ENCODE peak calls at places on chromosomes 11 and 22, in five cellular contexts. S is stimulated activated CD4-positive, alpha-beta T cell treated with anti-CD3 and anti-CD28 coated beads, Interleukin-2, amount 100 ng/mL, for 48 hours; J is stimulated activated CD8-positive, alpha-beta memory T cell treated with anti-CD3 and anti-CD28 coated beads, Interleukin-15, amount 100 ng/mL, for 1 hour; T is left ventricle myocardium inferior; D is ELR. N is an unnamed sample.

GRCh38 chr11:134939905-134940304 is 527.9 kb upstream of the B3GAT1 start:
- DNase-seq in D (no peak), J (no peak), S (no peak), T (peak), N (no peak)

GRCh38 chr11:77299528-77299993 is 1.9 kb downstream of the GDPD4 start:
- DNase-seq in T (no peak), J (no peak), D (peak), S (no peak), N (no peak)

GRCh38 chr11:120579601-120580000 is 68.1 kb downstream of the GRIK4 start:
- DNase-seq in J (no peak), S (no peak), T (no peak), D (no peak), N (peak)

GRCh38 chr22:35783943-35784614 is 66.4 kb downstream of the APOL5 start:
- DNase-seq in J (no peak), T (no peak), S (no peak), D (peak), N (no peak)

GRCh38 chr22:38040953-38041759 is 16.0 kb upstream of the PICK1 start:
- DNase-seq in S (no peak), J (no peak), D (peak), T (no peak), N (no peak)

GRCh38 chr11:2679011-2679676 is 20.6 kb downstream of the KCNQ1OT1 start:
- DNase-seq in T (no peak), J (no peak), D (no peak), S (no peak), N (no peak)

GRCh38 chr11:10728779-10729472 is 22.1 kb upstream of the CTR9 start:
- DNase-seq in D (no peak), J (no peak), S (no peak), T (no peak), N (no peak)

GRCh38 chr11:69460540-69461257 is 20.8 kb upstream of the LINC01488 start:
- DNase-seq in S (no peak), T (no peak), D (peak), J (no peak), N (peak)

GRCh38 chr11:9774591-9775392 is 110.9 kb downstream of the SWAP70 start:
- DNase-seq in J (no peak), D (peak), T (no peak), S (no peak), N (no peak)

GRCh38 chr11:19394525-19395016 is 153.8 kb upstream of the E2F8 start:
- DNase-seq in S (no peak), D (no peak), J (no peak), T (no peak), N (no peak)

GRCh38 chr11:73757598-73757997 is 3.3 kb downstream of the RAB6A start:
- DNase-seq in T (no peak), S (no peak), D (no peak), J (no peak), N (no peak)

GRCh38 chr11:38718049-38718448 is 2120.0 kb upstream of the RAG2 start:
- DNase-seq in J (no peak), T (no peak), D (peak), S (no peak), N (no peak)

GRCh38 chr11:118060879-118061278 is 16.0 kb upstream of the TMPRSS4 start:
- DNase-seq in T (peak), S (no peak), D (no peak), J (no peak), N (no peak)

GRCh38 chr11:70324354-70325115 is 54.0 kb downstream of the PPFIA1 start:
- DNase-seq in T (no peak), S (no peak), J (no peak), D (no peak), N (no peak)

GRCh38 chr11:9575531-9576240 is 2.2 kb downstream of the WEE1 start:
- DNase-seq in D (peak), J (no peak), S (no peak), T (no peak), N (no peak)

GRCh38 chr11:6655790-6656580 is at the start of gene DCHS1:
- DNase-seq in J (no peak), D (peak), S (no peak), T (no peak), N (no peak)

GRCh38 chr22:31947296-31947695 is 3.0 kb downstream of the YWHAH start:
- DNase-seq in S (no peak), D (no peak), J (no peak), T (no peak), N (no peak)

GRCh38 chr22:31344369-31345330 is 1.5 kb downstream of the PATZ1 start:
- DNase-seq in J (no peak), S (peak), D (no peak), T (peak), N (peak)

GRCh38 chr11:34600339-34601084 is 20.4 kb upstream of the EHF start:
- DNase-seq in T (no peak), S (no peak), D (peak), J (no peak), N (peak)

GRCh38 chr22:21996175-21996574 is 13.6 kb upstream of the TOP3B start:
- DNase-seq in T (no peak), J (no peak), S (no peak), D (no peak), N (no peak)

GRCh38 chr11:33606762-33607161 is 93.9 kb downstream of the C11orf91 start:
- DNase-seq in S (no peak), T (no peak), J (no peak), D (peak), N (no peak)

N was measured in lower lobe of right lung.